ENCODE peak calls at places on chromosomes 7 and 10, in seven cellular contexts. One of them, this sample, is unnamed.

GRCh38 chr10:70296406-70296899 is 12.6 kb upstream of the NPFFR1 start:
- DNase-seq in NCI-H2081: no peak
- DNase-seq in colonic mucosa: peak; percentile 59
- DNase-seq in effector CD4-positive, alpha-beta T cell: no peak
- DNase-seq in stimulated activated CD8-positive, alpha-beta memory T cell treated with anti-CD3 and anti-CD28 coated beads, Interleukin-4, amount 100 ng/mL, for 1 hour: no peak
- DNase-seq in EL: peak; percentile 91
- DNase-seq in lower lobe of right lung: peak; percentile 86
- DNase-seq in this sample: peak; percentile 24

GRCh38 chr7:88455696-88456095 is 149.0 kb upstream of the STEAP4 start:
- DNase-seq in colonic mucosa: no peak
- DNase-seq in NCI-H2081: no peak
- DNase-seq in stimulated activated CD8-positive, alpha-beta memory T cell treated with anti-CD3 and anti-CD28 coated beads, Interleukin-4, amount 100 ng/mL, for 1 hour: no peak
- DNase-seq in EL: no peak
- DNase-seq in lower lobe of right lung: no peak
- DNase-seq in effector CD4-positive, alpha-beta T cell: no peak
- DNase-seq in this sample: no peak

GRCh38 chr7:159049266-159050025 is 95.2 kb downstream of the VIPR2 start:
- DNase-seq in effector CD4-positive, alpha-beta T cell: no peak
- DNase-seq in NCI-H2081: no peak
- DNase-seq in stimulated activated CD8-positive, alpha-beta memory T cell treated with anti-CD3 and anti-CD28 coated beads, Interleukin-4, amount 100 ng/mL, for 1 hour: no peak
- DNase-seq in lower lobe of right lung: peak; percentile 20
- DNase-seq in EL: no peak
- DNase-seq in colonic mucosa: peak; percentile 13
- DNase-seq in this sample: no peak

GRCh38 chr10:30036341-30036740 is 23.0 kb downstream of the JCAD start:
- DNase-seq in lower lobe of right lung: no peak
- DNase-seq in effector CD4-positive, alpha-beta T cell: no peak
- DNase-seq in EL: peak; percentile 9
- DNase-seq in NCI-H2081: no peak
- DNase-seq in colonic mucosa: no peak
- DNase-seq in stimulated activated CD8-positive, alpha-beta memory T cell treated with anti-CD3 and anti-CD28 coated beads, Interleukin-4, amount 100 ng/mL, for 1 hour: no peak
- DNase-seq in this sample: no peak

GRCh38 chr10:31320598-31321211 is 1.7 kb downstream of the ZEB1 start:
- DNase-seq in lower lobe of right lung: no peak
- DNase-seq in stimulated activated CD8-positive, alpha-beta memory T cell treated with anti-CD3 and anti-CD28 coated beads, Interleukin-4, amount 100 ng/mL, for 1 hour: peak; percentile 2
- DNase-seq in NCI-H2081: peak; percentile 33
- DNase-seq in effector CD4-positive, alpha-beta T cell: peak; percentile 26
- DNase-seq in colonic mucosa: peak; percentile 29
- DNase-seq in EL: peak; percentile 46
- DNase-seq in this sample: peak; percentile 61

GRCh38 chr10:65861249-65861648 is 1064.6 kb upstream of the LRRTM3 start:
- DNase-seq in stimulated activated CD8-positive, alpha-beta memory T cell treated with anti-CD3 and anti-CD28 coated beads, Interleukin-4, amount 100 ng/mL, for 1 hour: no peak
- DNase-seq in EL: no peak
- DNase-seq in effector CD4-positive, alpha-beta T cell: no peak
- DNase-seq in colonic mucosa: no peak
- DNase-seq in lower lobe of right lung: no peak
- DNase-seq in NCI-H2081: no peak
- DNase-seq in this sample: no peak

GRCh38 chr10:71726673-71727428 is 7.3 kb upstream of the C10orf105 start:
- DNase-seq in NCI-H2081: no peak
- DNase-seq in stimulated activated CD8-positive, alpha-beta memory T cell treated with anti-CD3 and anti-CD28 coated beads, Interleukin-4, amount 100 ng/mL, for 1 hour: no peak
- DNase-seq in colonic mucosa: peak; percentile 46
- DNase-seq in EL: no peak
- DNase-seq in effector CD4-positive, alpha-beta T cell: no peak
- DNase-seq in lower lobe of right lung: no peak
- DNase-seq in this sample: peak; percentile 34

GRCh38 chr7:87797798-87798403 is 78.3 kb downstream of the SLC25A40 start:
- DNase-seq in lower lobe of right lung: no peak
- DNase-seq in colonic mucosa: no peak
- DNase-seq in stimulated activated CD8-positive, alpha-beta memory T cell treated with anti-CD3 and anti-CD28 coated beads, Interleukin-4, amount 100 ng/mL, for 1 hour: no peak
- DNase-seq in NCI-H2081: peak; percentile 36
- DNase-seq in effector CD4-positive, alpha-beta T cell: no peak
- DNase-seq in EL: peak; percentile 43
- DNase-seq in this sample: peak; percentile 70